ENCODE peak calls at places on chromosomes 3 and 15, in seven cellular contexts. R is A549; Z is transverse colon; K is neural progenitor cell; V is suprapubic skin; O is CD4-positive, alpha-beta T cell; M is HCT116. B is an unnamed sample.

GRCh38 chr3:180229113-180229512 is 192.4 kb upstream of the PEX5L start:
- DNase-seq in R (no peak), Z (no peak), K (peak), V (no peak), O (no peak), M (no peak), B (no peak)

GRCh38 chr15:31434418-31435255 is 108.0 kb downstream of the KLF13 start:
- DNase-seq in R (no peak), Z (peak), K (no peak), V (peak), O (peak), M (no peak), B (no peak)

GRCh38 chr3:110178965-110179364 is 841.6 kb upstream of the DPPA4 start:
- DNase-seq in R (no peak), Z (no peak), K (peak), V (no peak), O (no peak), M (no peak), B (no peak)

GRCh38 chr3:64988188-64988587 is 300.4 kb upstream of the ADAMTS9 start:
- DNase-seq in R (no peak), Z (no peak), K (no peak), V (no peak), O (no peak), M (no peak), B (no peak)

GRCh38 chr3:130276203-130276803 is 69.2 kb upstream of the COL6A5 start:
- DNase-seq in R (peak), Z (no peak), K (peak), V (no peak), O (no peak), M (peak), B (no peak)

GRCh38 chr3:151459360-151459759 is 1.5 kb downstream of the IGSF10 start:
- DNase-seq in R (no peak), Z (no peak), K (no peak), V (no peak), O (no peak), M (no peak), B (no peak)

GRCh38 chr3:103813955-103814354 is 1379.1 kb downstream of the ZPLD1 start:
- DNase-seq in R (no peak), Z (no peak), K (no peak), V (no peak), O (no peak), M (no peak), B (no peak)

GRCh38 chr3:177379045-177379444 is 181.8 kb upstream of the TBL1XR1 start:
- DNase-seq in R (no peak), Z (no peak), K (no peak), V (no peak), O (no peak), M (no peak), B (no peak)

GRCh38 chr3:158847466-158847849 is 45.6 kb downstream of the MFSD1 start:
- DNase-seq in R (no peak), Z (no peak), K (no peak), V (no peak), O (no peak), M (no peak), B (no peak)

GRCh38 chr3:168951884-168952283 is 711.6 kb downstream of the MECOM start:
- DNase-seq in R (no peak), Z (no peak), K (no peak), V (no peak), O (no peak), M (no peak), B (no peak)

GRCh38 chr3:14422016-14422963 is 19.9 kb downstream of the SLC6A6 start:
- DNase-seq in R (no peak), Z (no peak), K (no peak), V (no peak), O (no peak), M (no peak), B (no peak)

GRCh38 chr15:63089260-63090043 is 32.2 kb upstream of the LACTB start:
- DNase-seq in R (peak), Z (peak), K (no peak), V (peak), O (no peak), M (no peak), B (no peak)

GRCh38 chr15:71687902-71688508 is 122.3 kb upstream of the NR2E3 start:
- DNase-seq in R (no peak), Z (no peak), K (no peak), V (no peak), O (no peak), M (no peak), B (no peak)

GRCh38 chr15:78182336-78182700 is 33.2 kb downstream of the IDH3A start:
- DNase-seq in R (no peak), Z (no peak), K (no peak), V (peak), O (no peak), M (no peak), B (no peak)

GRCh38 chr3:150495149-150495548 is 51.1 kb downstream of the SERP1 start:
- DNase-seq in R (no peak), Z (no peak), K (peak), V (no peak), O (no peak), M (no peak), B (no peak)

GRCh38 chr3:18434731-18435130 is 9.6 kb upstream of the SATB1 start:
- DNase-seq in R (no peak), Z (no peak), K (no peak), V (no peak), O (no peak), M (no peak), B (no peak)

GRCh38 chr15:47820780-47821319 is 103.5 kb downstream of the SEMA6D start:
- DNase-seq in R (no peak), Z (no peak), K (no peak), V (no peak), O (no peak), M (no peak), B (no peak)

GRCh38 chr15:59991919-59992318 is 12.2 kb upstream of the FOXB1 start:
- DNase-seq in R (no peak), Z (no peak), K (no peak), V (no peak), O (no peak), M (no peak), B (no peak)

GRCh38 chr3:148735597-148735996 is 37.9 kb downstream of the AGTR1 start:
- DNase-seq in R (no peak), Z (no peak), K (no peak), V (no peak), O (no peak), M (no peak), B (no peak)

GRCh38 chr3:15805756-15806266 is 8.0 kb upstream of the ANKRD28 start:
- DNase-seq in R (peak), Z (no peak), K (no peak), V (no peak), O (no peak), M (no peak), B (no peak)

GRCh38 chr15:70494861-70495571 is 268.3 kb downstream of the UACA start:
- DNase-seq in R (peak), Z (no peak), K (peak), V (no peak), O (no peak), M (no peak), B (no peak)

GRCh38 chr15:41575282-41575681 is 16.3 kb downstream of the TYRO3 start:
- DNase-seq in R (no peak), Z (no peak), K (no peak), V (no peak), O (no peak), M (no peak), B (no peak)

GRCh38 chr15:58988011-58988785 is 735 bp downstream of the RNF111 start:
- DNase-seq in R (peak), Z (peak), K (peak), V (peak), O (peak), M (no peak), B (peak)

GRCh38 chr15:98873441-98874218 is 134.0 kb downstream of the PGPEP1L start:
- DNase-seq in R (peak), Z (no peak), K (peak), V (no peak), O (no peak), M (peak), B (no peak)

GRCh38 chr3:164235239-164235728 is 843.0 kb downstream of the SI start:
- DNase-seq in R (no peak), Z (no peak), K (no peak), V (no peak), O (no peak), M (no peak), B (no peak)

GRCh38 chr3:140344601-140345000 is 333.3 kb upstream of the TRIM42 start:
- DNase-seq in R (no peak), Z (no peak), K (no peak), V (no peak), O (no peak), M (no peak), B (no peak)

GRCh38 chr3:61858054-61858453 is 296.7 kb downstream of the PTPRG start:
- DNase-seq in R (no peak), Z (no peak), K (no peak), V (no peak), O (no peak), M (peak), B (no peak)

GRCh38 chr3:18734309-18734708 is 309.2 kb upstream of the SATB1 start:
- DNase-seq in R (no peak), Z (no peak), K (no peak), V (no peak), O (no peak), M (no peak), B (no peak)

GRCh38 chr3:183085634-183086390 is 13.5 kb downstream of the MCCC1 start:
- DNase-seq in R (peak), Z (no peak), K (peak), V (no peak), O (no peak), M (no peak), B (no peak)

GRCh38 chr15:53786421-53786820 is 27.0 kb upstream of the WDR72 start:
- DNase-seq in R (no peak), Z (peak), K (no peak), V (no peak), O (no peak), M (no peak), B (no peak)

GRCh38 chr3:157077565-157077991 is 82.4 kb downstream of the CCNL1 start:
- DNase-seq in R (peak), Z (no peak), K (no peak), V (no peak), O (no peak), M (no peak), B (no peak)

GRCh38 chr3:157073810-157074209 is 86.1 kb downstream of the CCNL1 start:
- DNase-seq in R (no peak), Z (no peak), K (no peak), V (no peak), O (no peak), M (no peak), B (no peak)

GRCh38 chr3:157074490-157074889 is 85.5 kb downstream of the CCNL1 start:
- DNase-seq in R (no peak), Z (no peak), K (no peak), V (no peak), O (no peak), M (no peak), B (no peak)

GRCh38 chr3:157078131-157078835 is 81.7 kb downstream of the CCNL1 start:
- DNase-seq in R (no peak), Z (no peak), K (no peak), V (no peak), O (no peak), M (no peak), B (no peak)

GRCh38 chr3:157075693-157076420 is 84.1 kb downstream of the CCNL1 start:
- DNase-seq in R (no peak), Z (no peak), K (no peak), V (no peak), O (no peak), M (no peak), B (no peak)
- H3K27ac ChIP-seq in R (no peak), Z (no peak), K (no peak), V (peak), O (no peak), M (no peak), B (no peak)

GRCh38 chr3:194322701-194323174 is 28.4 kb downstream of the CPN2 start:
- DNase-seq in R (peak), Z (no peak), K (no peak), V (no peak), O (no peak), M (peak), B (no peak)

GRCh38 chr3:194318511-194319161 is 32.5 kb downstream of the CPN2 start:
- DNase-seq in R (no peak), Z (no peak), K (no peak), V (no peak), O (no peak), M (no peak), B (no peak)

GRCh38 chr3:194320100-194320499 is 31.0 kb downstream of the CPN2 start:
- DNase-seq in R (no peak), Z (no peak), K (no peak), V (no peak), O (no peak), M (no peak), B (no peak)

GRCh38 chr3:194321666-194322640 is 29.2 kb downstream of the CPN2 start:
- DNase-seq in R (peak), Z (no peak), K (no peak), V (no peak), O (no peak), M (peak), B (no peak)

GRCh38 chr3:194320744-194321243 is 30.3 kb downstream of the CPN2 start:
- DNase-seq in R (no peak), Z (no peak), K (no peak), V (no peak), O (no peak), M (no peak), B (no peak)
- H3K27ac ChIP-seq in R (peak), Z (no peak), K (no peak), V (no peak), O (no peak), M (peak), B (no peak)

GRCh38 chr15:55740479-55740878 is 2.5 kb downstream of the PRTG start:
- DNase-seq in R (no peak), Z (no peak), K (no peak), V (no peak), O (no peak), M (no peak), B (no peak)

GRCh38 chr15:55740981-55741591 is 1.9 kb downstream of the PRTG start:
- DNase-seq in R (no peak), Z (no peak), K (peak), V (no peak), O (no peak), M (no peak), B (no peak)

GRCh38 chr15:55741592-55742497 is 1.1 kb downstream of the PRTG start:
- DNase-seq in R (peak), Z (no peak), K (peak), V (no peak), O (no peak), M (no peak), B (no peak)

GRCh38 chr15:55738715-55739114 is 4.2 kb downstream of the PRTG start:
- DNase-seq in R (no peak), Z (no peak), K (no peak), V (no peak), O (no peak), M (no peak), B (no peak)

DNA sequence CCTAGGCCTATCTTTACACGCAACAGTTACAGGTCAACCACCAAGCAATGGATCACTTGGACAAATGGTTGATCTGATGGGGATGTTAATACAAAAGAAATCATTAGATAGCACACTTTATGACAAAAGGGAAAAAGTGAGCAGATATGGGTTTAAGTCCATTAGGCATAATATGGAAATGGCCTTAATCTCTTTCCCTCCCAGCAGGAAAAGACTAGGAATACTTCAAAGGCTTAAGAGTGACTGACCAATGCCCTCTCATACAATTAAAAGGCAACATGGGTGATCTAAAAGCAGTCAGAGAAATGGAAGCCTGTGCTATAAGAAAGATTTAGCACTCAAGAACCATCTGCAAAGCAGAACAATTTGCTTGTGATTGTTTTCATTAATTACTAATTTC is 3.3 kb downstream of the PRTG start:
- DNase-seq in R (no peak), Z (no peak), K (peak), V (no peak), O (no peak), M (no peak), B (no peak)
- H3K27ac ChIP-seq in R (no peak), Z (no peak), K (no peak), V (no peak), O (no peak), M (no peak), B (no peak)

GRCh38 chr3:53843195-53844177 is 2.7 kb downstream of the CHDH start:
- DNase-seq in R (no peak), Z (no peak), K (no peak), V (no peak), O (no peak), M (no peak), B (no peak)

GRCh38 chr3:53845103-53845880 is 927 bp downstream of the CHDH start:
- DNase-seq in R (peak), Z (peak), K (peak), V (no peak), O (no peak), M (peak), B (no peak)

GRCh38 chr3:53844262-53845102 is 1.7 kb downstream of the CHDH start:
- DNase-seq in R (no peak), Z (peak), K (peak), V (no peak), O (no peak), M (no peak), B (no peak)

GRCh38 chr3:53841296-53841695 is 4.9 kb downstream of the CHDH start:
- DNase-seq in R (no peak), Z (peak), K (no peak), V (peak), O (no peak), M (no peak), B (no peak)

DNA sequence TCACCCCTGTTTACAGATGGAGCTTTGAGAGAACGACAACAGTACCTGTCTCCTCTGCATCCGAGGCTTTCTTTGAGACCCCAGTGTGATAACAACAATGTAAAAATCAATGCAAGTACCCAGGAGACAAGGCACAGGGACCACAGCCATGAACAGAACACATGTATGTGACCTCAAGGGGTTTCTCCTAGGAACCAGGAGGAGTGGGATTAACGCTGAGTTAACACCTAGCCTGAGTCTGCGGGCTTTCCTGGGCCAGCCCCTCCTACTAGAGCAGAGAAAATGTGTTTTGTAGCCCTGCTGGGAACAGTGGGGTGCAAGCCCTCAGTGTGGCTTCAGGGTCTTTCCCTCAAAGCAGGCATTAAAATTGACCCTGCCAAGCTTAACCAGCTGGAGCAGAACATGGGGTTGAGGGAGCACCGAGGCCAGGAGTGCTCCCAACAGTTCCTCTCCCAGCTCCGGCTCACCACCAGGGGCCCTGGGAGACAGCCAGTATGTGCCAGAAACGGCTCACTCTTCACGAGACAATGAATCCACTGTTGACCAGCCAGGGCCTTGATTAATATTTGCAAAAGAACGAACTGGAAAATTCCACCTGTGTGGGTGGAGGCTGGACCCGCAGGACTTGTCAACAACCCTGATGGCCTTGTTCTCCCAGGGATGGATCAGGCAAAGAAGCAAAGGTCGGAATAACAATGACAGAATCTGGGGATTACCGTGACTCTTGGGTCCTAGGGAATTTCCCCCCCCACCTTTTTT is 3.6 kb downstream of the CHDH start:
- DNase-seq in R (peak), Z (peak), K (peak), V (no peak), O (no peak), M (peak), B (no peak)
- H3K27ac ChIP-seq in R (no peak), Z (peak), K (no peak), V (peak), O (no peak), M (peak), B (no peak)

GRCh38 chr15:90607361-90607760 is 77.6 kb downstream of the CRTC3 start:
- DNase-seq in R (no peak), Z (no peak), K (no peak), V (no peak), O (no peak), M (no peak), B (no peak)

GRCh38 chr15:90611157-90611556 is 81.4 kb downstream of the CRTC3 start:
- DNase-seq in R (no peak), Z (no peak), K (no peak), V (no peak), O (no peak), M (no peak), B (no peak)

GRCh38 chr15:90606641-90607040 is 76.9 kb downstream of the CRTC3 start:
- DNase-seq in R (no peak), Z (no peak), K (no peak), V (no peak), O (no peak), M (no peak), B (no peak)

GRCh38 chr15:90609254-90610185 is 79.8 kb downstream of the CRTC3 start:
- DNase-seq in R (no peak), Z (no peak), K (no peak), V (no peak), O (no peak), M (no peak), B (no peak)

GRCh38 chr15:90610220-90610619 is 80.5 kb downstream of the CRTC3 start:
- DNase-seq in R (no peak), Z (no peak), K (no peak), V (no peak), O (no peak), M (no peak), B (no peak)
- H3K27ac ChIP-seq in R (no peak), Z (peak), K (no peak), V (no peak), O (no peak), M (no peak), B (peak)

GRCh38 chr15:81337241-81337640 is 13.3 kb upstream of the STARD5 start:
- DNase-seq in R (no peak), Z (no peak), K (no peak), V (no peak), O (no peak), M (no peak), B (no peak)
- H3K27ac ChIP-seq in R (no peak), Z (no peak), K (no peak), V (no peak), O (no peak), M (no peak), B (peak)

GRCh38 chr3:141690366-141691072 is 47.6 kb upstream of the RNF7 start:
- DNase-seq in R (no peak), Z (no peak), K (no peak), V (no peak), O (no peak), M (no peak), B (no peak)
- H3K27ac ChIP-seq in R (no peak), Z (no peak), K (no peak), V (no peak), O (no peak), M (no peak), B (no peak)

GRCh38 chr3:2204054-2204453 is 105.4 kb downstream of the CNTN4 start:
- DNase-seq in R (no peak), Z (no peak), K (no peak), V (no peak), O (no peak), M (no peak), B (no peak)
- H3K27ac ChIP-seq in R (no peak), Z (no peak), K (no peak), V (no peak), O (no peak), M (no peak), B (no peak)

GRCh38 chr3:84724877-84725276 is 233.9 kb upstream of the CADM2 start:
- DNase-seq in R (peak), Z (no peak), K (no peak), V (no peak), O (no peak), M (no peak), B (no peak)
- H3K27ac ChIP-seq in R (no peak), Z (no peak), K (no peak), V (no peak), O (no peak), M (no peak), B (no peak)

GRCh38 chr15:81298606-81299005 is 25.3 kb downstream of the STARD5 start:
- DNase-seq in R (no peak), Z (no peak), K (no peak), V (no peak), O (no peak), M (no peak), B (peak)
- H3K27ac ChIP-seq in R (no peak), Z (peak), K (no peak), V (no peak), O (peak), M (no peak), B (peak)